ENCODE peak calls at places on chromosomes 1 and 21, in five cellular contexts. X, V, T, N and F are unnamed samples.

GRCh38 chr1:215146252-215146975 is 63.9 kb downstream of the KCNK2 start:
- DNase-seq in X (peak; percentile 35), V (no peak), T (no peak), N (no peak), F (peak; percentile 33)

GRCh38 chr1:54480201-54480848 is 67.7 kb upstream of the ACOT11 start:
- DNase-seq in X (peak; percentile 52), V (no peak), T (no peak), N (no peak), F (no peak)

GRCh38 chr1:51327386-51327785 is 3.0 kb downstream of the TTC39A start:
- DNase-seq in X (no peak), V (no peak), T (no peak), N (no peak), F (no peak)

GRCh38 chr1:12551584-12551983 is 66.4 kb downstream of the DHRS3 start:
- DNase-seq in X (no peak), V (no peak), T (no peak), N (no peak), F (no peak)

GRCh38 chr1:54640863-54641836 is at the start of gene MROH7:
- DNase-seq in X (no peak), V (no peak), T (no peak), N (no peak), F (no peak)

GRCh38 chr1:202214089-202214843 is 20.7 kb downstream of the LGR6 start:
- DNase-seq in X (peak; percentile 70), V (no peak), T (no peak), N (no peak), F (no peak)

GRCh38 chr1:231508497-231508896 is 20.0 kb upstream of the TSNAX start:
- DNase-seq in X (no peak), V (no peak), T (no peak), N (no peak), F (no peak)

GRCh38 chr1:5348732-5349465 is 643.3 kb downstream of the NPHP4 start:
- DNase-seq in X (no peak), V (no peak), T (no peak), N (no peak), F (no peak)

GRCh38 chr1:9435854-9436253 is 103.4 kb upstream of the SLC25A33 start:
- DNase-seq in X (no peak), V (no peak), T (no peak), N (no peak), F (no peak)

GRCh38 chr1:54701066-54701465 is 14.6 kb upstream of the TTC4 start:
- DNase-seq in X (no peak), V (no peak), T (no peak), N (no peak), F (no peak)

GRCh38 chr1:243213045-243213787 is 41.9 kb downstream of the CEP170 start:
- DNase-seq in X (no peak), V (no peak), T (no peak), N (no peak), F (no peak)

GRCh38 chr1:115426271-115426771 is 88.3 kb upstream of the NGF start:
- DNase-seq in X (no peak), V (no peak), T (peak; percentile 87), N (peak; percentile 42), F (no peak)

GRCh38 chr1:64829411-64830033 is 84.6 kb downstream of the RAVER2 start:
- DNase-seq in X (peak; percentile 48), V (no peak), T (no peak), N (no peak), F (no peak)

GRCh38 chr1:49060766-49061165 is 284.1 kb upstream of the BEND5 start:
- DNase-seq in X (no peak), V (no peak), T (no peak), N (no peak), F (no peak)

GRCh38 chr1:5976231-5976630 is 16.0 kb downstream of the NPHP4 start:
- DNase-seq in X (no peak), V (no peak), T (no peak), N (no peak), F (no peak)

GRCh38 chr1:14113841-14114567 is 414.0 kb downstream of the PRDM2 start:
- DNase-seq in X (peak; percentile 87), V (no peak), T (peak; percentile 31), N (no peak), F (peak; percentile 46)

GRCh38 chr1:5637171-5637570 is 355.1 kb downstream of the NPHP4 start:
- DNase-seq in X (peak; percentile 31), V (no peak), T (no peak), N (no peak), F (no peak)

GRCh38 chr1:228456252-228457016 is 30.7 kb upstream of the RNF187 start:
- DNase-seq in X (no peak), V (no peak), T (no peak), N (no peak), F (no peak)

GRCh38 chr1:228459091-228459993 is 27.8 kb upstream of the RNF187 start:
- DNase-seq in X (peak; percentile 89), V (peak; percentile 25), T (peak; percentile 34), N (peak; percentile 24), F (peak; percentile 60)

GRCh38 chr1:228455715-228456114 is 31.5 kb upstream of the RNF187 start:
- DNase-seq in X (no peak), V (no peak), T (no peak), N (no peak), F (no peak)

GRCh38 chr1:228457017-228457395 is 30.2 kb upstream of the RNF187 start:
- DNase-seq in X (no peak), V (no peak), T (no peak), N (no peak), F (no peak)

DNA sequence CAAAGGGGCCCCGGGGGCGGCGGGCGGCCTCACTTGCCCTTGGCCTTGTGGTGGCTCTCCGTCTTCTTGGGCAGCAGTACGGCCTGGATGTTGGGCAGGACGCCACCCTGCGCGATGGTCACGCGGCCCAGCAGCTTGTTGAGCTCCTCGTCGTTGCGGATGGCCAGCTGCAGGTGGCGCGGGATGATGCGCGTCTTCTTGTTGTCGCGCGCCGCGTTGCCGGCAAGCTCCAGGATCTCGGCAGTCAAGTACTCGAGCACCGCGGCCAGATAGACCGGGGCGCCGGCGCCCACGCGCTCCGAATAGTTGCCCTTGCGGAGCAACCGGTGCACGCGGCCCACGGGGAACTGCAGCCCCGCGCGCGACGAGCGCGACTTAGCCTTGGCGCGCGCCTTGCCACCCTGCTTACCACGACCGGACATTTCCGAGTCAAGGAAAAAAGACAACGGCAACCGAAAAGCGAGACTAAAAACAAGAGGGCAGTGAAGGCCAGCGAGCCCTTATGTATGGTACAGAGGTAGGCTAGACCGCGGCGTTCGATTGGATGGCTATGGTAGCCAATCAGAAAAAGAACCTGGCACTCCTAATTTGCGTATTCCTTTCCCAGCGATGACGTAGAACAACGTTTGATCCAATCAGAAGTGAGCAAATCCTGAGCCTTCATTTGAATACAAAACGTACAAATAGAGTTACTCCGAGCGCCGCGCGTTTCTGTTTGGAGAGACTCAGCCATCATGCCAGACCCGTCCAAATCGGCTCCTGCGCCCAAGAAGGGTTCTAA is 29.6 kb upstream of the RNF187 start:
- DNase-seq in X (peak; percentile 98), V (peak; percentile 71), T (peak; percentile 93), N (peak; percentile 87), F (peak; percentile 99)
- TF ChIP-seq CTCF in X (peak; percentile 45), V (no peak), T (peak; percentile 27), N (no peak), F (peak; percentile 58)

GRCh38 chr1:70333245-70333644 is 21.3 kb downstream of the ANKRD13C start:
- DNase-seq in X (no peak), V (no peak), T (no peak), N (no peak), F (no peak)
- H3K27ac ChIP-seq in X (no peak overlapping the region), V (no peak overlapping the region), T (no peak overlapping the region), N (no peak overlapping the region), F (no peak overlapping the region)

GRCh38 chr21:28938726-28939125 is 54.0 kb downstream of the LTN1 start:
- DNase-seq in X (no peak), V (no peak), T (no peak), N (no peak), F (no peak)
- TF ChIP-seq CTCF in X (no peak), V (no peak), T (no peak), N (no peak), F (no peak)

GRCh38 chr21:43712268-43712942 is 6.5 kb upstream of the PDXK start:
- DNase-seq in X (no peak), V (no peak), T (no peak), N (no peak), F (peak; percentile 88)
- H3K27ac ChIP-seq in X (no peak overlapping the region), V (no peak overlapping the region), T (no peak overlapping the region), N (no peak overlapping the region), F (peak overlapping the region; percentile 99)

DNA sequence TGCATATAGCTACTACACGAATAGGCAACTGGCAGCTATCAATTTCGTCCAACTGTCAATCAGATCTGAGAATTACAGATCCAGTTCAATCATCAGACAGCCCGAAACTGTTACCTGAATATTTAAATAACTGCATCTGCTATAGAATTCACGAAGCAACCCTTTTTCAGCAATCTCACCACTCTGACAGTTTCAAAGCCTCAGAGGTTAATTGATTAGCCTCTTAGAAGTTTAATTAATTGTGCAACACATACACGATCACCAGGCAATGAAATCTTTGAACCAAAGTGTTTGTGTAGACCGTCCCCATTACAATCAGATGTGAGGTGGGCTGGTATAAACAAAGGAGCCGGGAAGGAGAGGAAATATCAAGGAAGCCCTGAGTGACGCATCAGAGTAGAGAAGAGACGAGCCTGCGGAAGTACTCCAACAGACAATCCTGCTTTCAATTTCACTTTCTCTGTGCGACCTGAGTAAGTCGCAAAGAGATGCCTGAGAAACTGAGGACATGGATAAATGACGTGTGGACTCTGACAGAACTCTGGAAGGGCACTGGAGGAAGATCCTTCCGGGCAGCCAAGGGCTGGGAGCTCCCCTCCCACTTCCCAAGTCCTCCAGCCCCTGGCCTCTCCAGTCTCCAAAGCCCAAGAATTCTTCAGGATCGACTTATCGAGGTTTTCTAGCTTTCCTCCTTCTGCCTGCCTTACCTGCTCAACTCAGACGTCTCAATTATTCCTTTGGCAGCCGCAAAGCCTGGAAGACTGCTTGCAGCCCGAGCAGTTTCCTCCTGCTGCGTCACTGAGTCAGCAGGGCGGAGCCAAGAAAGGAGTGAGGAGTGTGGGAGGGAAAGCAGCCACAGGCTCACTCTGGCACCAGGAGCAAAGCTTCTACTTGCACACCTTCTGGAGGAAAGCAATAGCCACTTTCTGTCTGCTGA is at the start of gene RNASEL:
- DNase-seq in X (peak; percentile 73), V (peak; percentile 28), T (peak; percentile 71), N (peak; percentile 78), F (peak; percentile 73)
- TF ChIP-seq CTCF in X (no peak), V (no peak), T (no peak), N (no peak), F (no peak)

DNA sequence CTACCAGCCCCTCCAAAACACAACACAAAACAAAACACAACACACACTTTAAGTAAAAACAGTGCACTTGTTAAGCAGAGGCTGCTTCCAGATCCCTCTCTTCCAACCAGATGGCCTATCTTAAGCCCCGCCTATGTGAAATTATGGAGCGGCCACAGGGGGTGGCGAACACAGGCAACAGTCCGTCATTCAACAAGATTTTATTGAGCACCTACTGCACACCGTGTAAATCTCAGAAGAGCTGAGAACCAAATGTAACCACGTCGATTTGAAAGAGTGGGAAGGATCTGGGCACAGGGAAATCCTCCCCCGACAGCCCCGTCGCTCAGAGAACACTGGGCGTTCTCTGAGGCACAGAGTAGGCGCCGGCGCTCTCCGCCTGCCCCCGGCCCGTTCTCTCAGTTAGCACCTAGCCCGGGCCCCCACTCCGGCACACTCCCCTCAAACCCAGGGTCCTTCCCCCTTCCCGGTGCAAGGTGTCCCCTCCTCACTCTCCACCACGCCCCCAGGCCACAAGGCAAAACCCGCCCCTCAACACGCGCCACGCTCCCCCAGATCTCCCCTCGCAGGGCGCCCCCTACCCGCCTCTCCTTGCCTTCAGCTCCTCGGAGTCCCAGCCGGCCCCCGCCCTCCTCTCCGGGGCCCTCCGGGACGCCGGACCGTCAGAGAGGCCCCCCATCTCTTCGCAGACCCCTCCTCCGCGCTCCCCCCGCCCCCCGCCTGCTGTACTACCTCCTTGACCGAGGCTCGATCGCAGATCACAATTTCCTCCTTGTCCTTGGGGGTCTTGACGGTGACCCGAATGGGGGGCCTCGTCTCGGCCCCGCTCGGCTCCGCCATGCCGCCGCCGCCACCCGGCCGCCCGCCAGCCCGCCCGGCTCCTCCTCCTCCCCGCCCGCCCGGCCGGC is 482 bp downstream of the UBQLN4 start:
- DNase-seq in X (peak; percentile 94), V (peak; percentile 50), T (peak; percentile 51), N (peak; percentile 66), F (peak; percentile 77)
- H3K27ac ChIP-seq in X (no peak overlapping the region), V (peak overlapping the region; percentile 29), T (peak overlapping the region; percentile 78), N (peak overlapping the region; percentile 93), F (peak overlapping the region; percentile 96)